ENCODE peak calls at places on chromosome 11, in five cellular contexts. A is neural progenitor cell, Q is astrocyte, U is GM12878, T is fibroblast of lung. Y is an unnamed sample.

GRCh38 chr11:94802501-94802900 is 34.3 kb downstream of the AMOTL1 start:
- DNase-seq in A (no peak), U (no peak), T (no peak), Q (no peak), Y (no peak)

GRCh38 chr11:31106963-31107576 is 262.5 kb downstream of the DCDC1 start:
- DNase-seq in A (peak; percentile 89), Q (peak; percentile 0), U (no peak), T (peak; percentile 4), Y (peak; percentile 69)

GRCh38 chr11:21658654-21659193 is 534.2 kb upstream of the ANO5 start:
- DNase-seq in Q (no peak), U (no peak), A (no peak), T (no peak), Y (no peak)

GRCh38 chr11:126284829-126285228 is 1.9 kb downstream of the TIRAP start:
- DNase-seq in Q (peak; percentile 93), A (no peak), T (peak; percentile 94), U (peak; percentile 94), Y (peak; percentile 87)

GRCh38 chr11:121652982-121653381 is 200.2 kb upstream of the SORL1-AS1 start:
- DNase-seq in T (peak; percentile 38), U (no peak), A (peak; percentile 75), Q (no peak), Y (no peak)

GRCh38 chr11:19101803-19102520 is 15.0 kb upstream of the ZDHHC13 start:
- DNase-seq in Q (peak; percentile 18), T (peak; percentile 27), U (no peak), A (no peak), Y (no peak)

GRCh38 chr11:14029971-14030531 is 67.5 kb downstream of the SPON1 start:
- DNase-seq in Q (peak; percentile 74), T (peak; percentile 80), U (no peak), A (no peak), Y (no peak)

GRCh38 chr11:122150484-122151124 is 34.6 kb upstream of the BLID start:
- DNase-seq in Q (no peak), T (no peak), U (no peak), A (no peak), Y (no peak)

GRCh38 chr11:105447936-105448702 is 161.8 kb upstream of the GRIA4 start:
- DNase-seq in T (no peak), U (no peak), Q (no peak), A (no peak), Y (no peak)

GRCh38 chr11:18347471-18348125 is 25.2 kb downstream of the GTF2H1 start:
- DNase-seq in U (no peak), Q (peak; percentile 50), T (peak; percentile 59), A (no peak), Y (no peak)

DNA sequence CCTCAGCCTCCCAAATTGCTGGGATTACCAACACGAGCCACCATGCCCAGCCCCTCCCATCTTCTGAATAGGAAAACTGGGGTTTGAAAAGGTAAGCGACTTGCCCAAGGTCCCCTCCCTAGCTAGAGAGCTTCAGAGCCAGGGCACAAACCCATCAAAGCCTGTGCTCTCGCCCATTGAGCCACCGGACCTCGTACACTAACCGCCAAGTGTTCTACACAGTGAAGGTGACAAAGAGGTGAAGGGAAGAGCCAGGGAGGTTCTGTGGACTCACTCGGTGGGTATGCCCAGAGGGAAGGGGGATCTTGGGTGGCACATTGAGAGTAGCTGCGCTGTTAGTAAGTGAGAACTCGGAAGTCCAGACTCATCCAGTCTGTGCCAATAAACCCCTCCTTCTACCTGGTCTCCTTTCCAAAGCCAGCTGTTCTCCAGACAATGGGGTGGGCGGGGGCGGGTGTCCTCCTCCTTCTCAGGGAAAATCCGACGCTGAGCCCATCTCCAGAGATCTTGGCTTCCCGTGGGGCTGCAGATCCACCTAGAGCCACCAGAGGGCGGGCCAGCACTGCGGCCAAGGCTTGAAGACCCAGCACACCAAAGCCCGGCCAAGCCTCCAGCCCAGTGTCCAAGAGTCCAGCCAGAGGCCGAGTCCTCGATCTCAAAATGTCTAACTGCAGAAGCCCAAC is 3.2 kb upstream of the RTN4RL2 start:
- DNase-seq in U (no peak), A (peak; percentile 93), T (peak; percentile 60), Q (peak; percentile 39), Y (peak; percentile 74)
- H3K9ac ChIP-seq in U (no peak overlapping the region), A (no peak overlapping the region), T (no peak overlapping the region), Q (no peak overlapping the region), Y (no peak overlapping the region)

GRCh38 chr11:63850946-63851345 is 12.0 kb downstream of the MARK2 start:
- DNase-seq in A (no peak), Q (no peak), U (no peak), T (no peak), Y (no peak)
- H4K20me1 ChIP-seq in A (peaks cover 66% of the 10 kb centered on the region), Q (peaks cover 79% of the 10 kb centered on the region), U (no peaks in the 10 kb centered on the region), T (no peaks in the 10 kb centered on the region), Y (no peaks in the 10 kb centered on the region)

DNA sequence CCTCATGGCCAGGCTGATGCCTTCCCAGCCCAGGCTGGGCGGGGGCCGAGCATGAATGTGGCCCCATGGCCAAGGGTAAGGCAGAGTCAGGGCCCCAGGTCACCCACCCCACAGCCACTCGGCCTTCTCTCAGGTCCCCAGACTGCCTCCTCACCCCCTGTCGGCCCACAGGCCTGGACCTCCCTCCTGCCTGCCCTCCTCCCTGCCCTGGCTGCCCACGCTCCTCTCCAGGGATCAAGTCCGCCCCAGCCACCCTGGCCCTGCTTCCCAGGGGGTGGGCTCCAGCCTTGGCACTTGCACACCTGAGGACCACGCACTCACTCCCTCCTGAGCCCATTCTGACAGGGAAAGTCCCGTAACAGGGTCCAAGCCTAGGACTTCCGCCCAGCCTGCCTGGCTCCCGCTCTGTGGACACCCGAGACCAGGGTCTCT is 37.8 kb upstream of the TH start:
- DNase-seq in Q (no peak), A (no peak), T (no peak), U (no peak), Y (no peak)
- H3K27me3 ChIP-seq in Q (peaks cover 13% of the 10 kb centered on the region), A (peaks cover 3% of the 10 kb centered on the region), T (no peaks in the 10 kb centered on the region), U (no peaks in the 10 kb centered on the region), Y (peaks cover 89% of the 10 kb centered on the region)

GRCh38 chr11:46290021-46290420 is 12.6 kb downstream of the CREB3L1 start:
- DNase-seq in A (no peak), Q (no peak), U (no peak), T (no peak), Y (no peak)

GRCh38 chr11:46293066-46293465 is 15.6 kb downstream of the CREB3L1 start:
- DNase-seq in A (no peak), U (no peak), Q (no peak), T (no peak), Y (no peak)

GRCh38 chr11:46288451-46288850 is 11.0 kb downstream of the CREB3L1 start:
- DNase-seq in U (no peak), Q (no peak), A (no peak), T (no peak), Y (no peak)

GRCh38 chr11:46291441-46292143 is 14.1 kb downstream of the CREB3L1 start:
- DNase-seq in A (no peak), Q (peak; percentile 86), U (no peak), T (peak; percentile 91), Y (no peak)

DNA sequence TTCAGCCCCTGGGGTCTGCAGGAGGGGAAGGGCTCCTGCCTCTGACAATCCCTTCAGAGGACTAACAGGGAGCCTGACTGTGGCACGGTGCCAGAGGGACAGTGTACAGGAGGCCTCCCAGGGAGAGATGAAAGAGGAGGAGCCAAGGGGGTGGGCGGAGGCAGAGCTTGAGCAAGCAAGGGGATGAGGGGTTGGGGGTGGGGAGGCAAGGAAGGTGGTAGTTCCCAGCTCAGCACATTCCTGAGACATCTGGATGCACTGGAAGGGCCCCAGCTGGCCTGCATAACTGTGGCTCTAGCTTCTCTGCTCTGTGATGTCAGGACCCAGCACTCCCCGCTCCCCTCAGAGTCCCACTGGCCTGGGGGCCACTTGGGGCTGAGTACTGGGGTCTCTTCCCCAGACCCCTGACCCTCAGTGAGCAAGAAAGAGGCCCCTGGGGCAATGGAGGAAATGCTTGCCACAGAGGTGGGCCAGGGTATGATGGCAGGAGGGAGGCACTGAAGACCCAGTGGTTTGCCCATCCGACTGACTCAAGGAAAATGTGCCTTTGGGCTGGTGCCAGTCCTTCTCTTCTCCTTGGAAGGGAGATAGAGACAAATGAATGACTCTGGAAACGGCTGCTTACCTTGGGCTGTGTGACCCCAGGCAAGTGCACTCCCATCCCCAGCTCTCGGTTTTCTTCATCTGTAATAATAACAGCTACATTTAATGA is 13.3 kb downstream of the CREB3L1 start:
- DNase-seq in U (no peak), T (peak; percentile 96), A (peak; percentile 90), Q (peak; percentile 94), Y (no peak)
- H3K9ac ChIP-seq in U (no peak overlapping the region), T (peak overlapping the region; percentile 61), A (no peak overlapping the region), Q (peak overlapping the region; percentile 75), Y (no peak overlapping the region)

Y was measured in MM.1S.